ENCODE peak calls at places on chromosome 20, in nine cellular contexts. One of them, this sample, is unnamed.

GRCh38 chr20:49578436-49578835 is 10.5 kb upstream of the PTGIS start:
- DNase-seq in GF-D8: no peak
- DNase-seq in NCI-H2081: no peak
- DNase-seq in activated CD4-positive, alpha-beta T cell treated with anti-CD3 and anti-CD28 coated beads, Interleukin-2, amount 10 ng/mL, durations not matched to agents 7 days and 5 days: no peak
- DNase-seq in GM13976: no peak
- DNase-seq in hippocampal formation: no peak
- DNase-seq in kidney glomerular epithelial cell: no peak
- DNase-seq in lung microvascular endothelial cell: no peak
- DNase-seq in T-helper 1 cell: no peak
- DNase-seq in this sample: no peak

GRCh38 chr20:14093652-14094051 is 98.3 kb downstream of the MACROD2 start:
- DNase-seq in GF-D8: no peak
- DNase-seq in NCI-H2081: peak; percentile 82
- DNase-seq in activated CD4-positive, alpha-beta T cell treated with anti-CD3 and anti-CD28 coated beads, Interleukin-2, amount 10 ng/mL, durations not matched to agents 7 days and 5 days: no peak
- DNase-seq in GM13976: no peak
- DNase-seq in hippocampal formation: no peak
- DNase-seq in kidney glomerular epithelial cell: no peak
- DNase-seq in lung microvascular endothelial cell: no peak
- DNase-seq in T-helper 1 cell: no peak
- DNase-seq in this sample: no peak

GRCh38 chr20:20076297-20077065 is 24.1 kb downstream of the CFAP61 start:
- DNase-seq in GF-D8: no peak
- DNase-seq in NCI-H2081: no peak
- DNase-seq in activated CD4-positive, alpha-beta T cell treated with anti-CD3 and anti-CD28 coated beads, Interleukin-2, amount 10 ng/mL, durations not matched to agents 7 days and 5 days: no peak
- DNase-seq in GM13976: no peak
- DNase-seq in hippocampal formation: peak; percentile 84
- DNase-seq in kidney glomerular epithelial cell: no peak
- DNase-seq in lung microvascular endothelial cell: no peak
- DNase-seq in T-helper 1 cell: no peak
- DNase-seq in this sample: no peak

GRCh38 chr20:62303327-62304226 is 780 bp downstream of the ADRM1 start:
- DNase-seq in GF-D8: no peak
- DNase-seq in NCI-H2081: no peak
- DNase-seq in activated CD4-positive, alpha-beta T cell treated with anti-CD3 and anti-CD28 coated beads, Interleukin-2, amount 10 ng/mL, durations not matched to agents 7 days and 5 days: peak; percentile 15
- DNase-seq in GM13976: peak; percentile 60
- DNase-seq in hippocampal formation: no peak
- DNase-seq in kidney glomerular epithelial cell: peak; percentile 26
- DNase-seq in lung microvascular endothelial cell: peak; percentile 53
- DNase-seq in T-helper 1 cell: no peak
- DNase-seq in this sample: no peak

GRCh38 chr20:44113642-44113945 is 73.4 kb downstream of the JPH2 start:
- DNase-seq in GF-D8: no peak
- DNase-seq in NCI-H2081: no peak
- DNase-seq in activated CD4-positive, alpha-beta T cell treated with anti-CD3 and anti-CD28 coated beads, Interleukin-2, amount 10 ng/mL, durations not matched to agents 7 days and 5 days: no peak
- DNase-seq in GM13976: no peak
- DNase-seq in hippocampal formation: no peak
- DNase-seq in kidney glomerular epithelial cell: no peak
- DNase-seq in lung microvascular endothelial cell: no peak
- DNase-seq in T-helper 1 cell: no peak
- DNase-seq in this sample: no peak

GRCh38 chr20:58623579-58624473 is 27.3 kb upstream of the STX16 start:
- DNase-seq in GF-D8: no peak
- DNase-seq in NCI-H2081: no peak
- DNase-seq in activated CD4-positive, alpha-beta T cell treated with anti-CD3 and anti-CD28 coated beads, Interleukin-2, amount 10 ng/mL, durations not matched to agents 7 days and 5 days: no peak
- DNase-seq in GM13976: no peak
- DNase-seq in hippocampal formation: peak; percentile 28
- DNase-seq in kidney glomerular epithelial cell: peak; percentile 91
- DNase-seq in lung microvascular endothelial cell: peak; percentile 97
- DNase-seq in T-helper 1 cell: no peak
- DNase-seq in this sample: no peak

GRCh38 chr20:46523696-46524328 is 10.5 kb upstream of the ZNF334 start:
- DNase-seq in GF-D8: no peak
- DNase-seq in NCI-H2081: no peak
- DNase-seq in activated CD4-positive, alpha-beta T cell treated with anti-CD3 and anti-CD28 coated beads, Interleukin-2, amount 10 ng/mL, durations not matched to agents 7 days and 5 days: peak; percentile 34
- DNase-seq in GM13976: no peak
- DNase-seq in hippocampal formation: no peak
- DNase-seq in kidney glomerular epithelial cell: no peak
- DNase-seq in lung microvascular endothelial cell: peak; percentile 13
- DNase-seq in T-helper 1 cell: no peak
- DNase-seq in this sample: peak; percentile 33

GRCh38 chr20:38745757-38746156 is 2.5 kb upstream of the ACTR5 start:
- DNase-seq in GF-D8: no peak
- DNase-seq in NCI-H2081: no peak
- DNase-seq in activated CD4-positive, alpha-beta T cell treated with anti-CD3 and anti-CD28 coated beads, Interleukin-2, amount 10 ng/mL, durations not matched to agents 7 days and 5 days: no peak
- DNase-seq in GM13976: no peak
- DNase-seq in hippocampal formation: no peak
- DNase-seq in kidney glomerular epithelial cell: no peak
- DNase-seq in lung microvascular endothelial cell: no peak
- DNase-seq in T-helper 1 cell: no peak
- DNase-seq in this sample: no peak

GRCh38 chr20:37852666-37853065 is 50.3 kb upstream of the VSTM2L start:
- DNase-seq in GF-D8: no peak
- DNase-seq in NCI-H2081: no peak
- DNase-seq in activated CD4-positive, alpha-beta T cell treated with anti-CD3 and anti-CD28 coated beads, Interleukin-2, amount 10 ng/mL, durations not matched to agents 7 days and 5 days: no peak
- DNase-seq in GM13976: no peak
- DNase-seq in hippocampal formation: no peak
- DNase-seq in kidney glomerular epithelial cell: no peak
- DNase-seq in lung microvascular endothelial cell: peak; percentile 7
- DNase-seq in T-helper 1 cell: no peak
- DNase-seq in this sample: no peak

GRCh38 chr20:16821211-16822089 is 73.3 kb downstream of the OTOR start:
- DNase-seq in GF-D8: no peak
- DNase-seq in NCI-H2081: peak; percentile 14
- DNase-seq in activated CD4-positive, alpha-beta T cell treated with anti-CD3 and anti-CD28 coated beads, Interleukin-2, amount 10 ng/mL, durations not matched to agents 7 days and 5 days: peak; percentile 40
- DNase-seq in GM13976: peak; percentile 31
- DNase-seq in hippocampal formation: no peak
- DNase-seq in kidney glomerular epithelial cell: peak; percentile 54
- DNase-seq in lung microvascular endothelial cell: peak; percentile 52
- DNase-seq in T-helper 1 cell: no peak
- DNase-seq in this sample: peak; percentile 32

GRCh38 chr20:59355242-59355641 is 54.8 kb downstream of the EDN3 start:
- DNase-seq in GF-D8: no peak
- DNase-seq in NCI-H2081: no peak
- DNase-seq in activated CD4-positive, alpha-beta T cell treated with anti-CD3 and anti-CD28 coated beads, Interleukin-2, amount 10 ng/mL, durations not matched to agents 7 days and 5 days: no peak
- DNase-seq in GM13976: no peak
- DNase-seq in hippocampal formation: no peak
- DNase-seq in kidney glomerular epithelial cell: no peak
- DNase-seq in lung microvascular endothelial cell: no peak
- DNase-seq in T-helper 1 cell: no peak
- DNase-seq in this sample: no peak

GRCh38 chr20:35833271-35833670 is 61.5 kb downstream of the PHF20 start:
- DNase-seq in GF-D8: no peak
- DNase-seq in NCI-H2081: no peak
- DNase-seq in activated CD4-positive, alpha-beta T cell treated with anti-CD3 and anti-CD28 coated beads, Interleukin-2, amount 10 ng/mL, durations not matched to agents 7 days and 5 days: no peak
- DNase-seq in GM13976: no peak
- DNase-seq in hippocampal formation: no peak
- DNase-seq in kidney glomerular epithelial cell: no peak
- DNase-seq in lung microvascular endothelial cell: no peak
- DNase-seq in T-helper 1 cell: no peak
- DNase-seq in this sample: no peak

GRCh38 chr20:47315339-47315662 is 41.2 kb downstream of the ZMYND8 start:
- DNase-seq in GF-D8: no peak
- DNase-seq in NCI-H2081: no peak
- DNase-seq in activated CD4-positive, alpha-beta T cell treated with anti-CD3 and anti-CD28 coated beads, Interleukin-2, amount 10 ng/mL, durations not matched to agents 7 days and 5 days: no peak
- DNase-seq in GM13976: no peak
- DNase-seq in hippocampal formation: no peak
- DNase-seq in kidney glomerular epithelial cell: no peak
- DNase-seq in lung microvascular endothelial cell: peak; percentile 16
- DNase-seq in T-helper 1 cell: no peak
- DNase-seq in this sample: no peak

GRCh38 chr20:38935285-38935684 is 9.1 kb downstream of the FAM83D start:
- DNase-seq in GF-D8: no peak
- DNase-seq in NCI-H2081: no peak
- DNase-seq in activated CD4-positive, alpha-beta T cell treated with anti-CD3 and anti-CD28 coated beads, Interleukin-2, amount 10 ng/mL, durations not matched to agents 7 days and 5 days: no peak
- DNase-seq in GM13976: no peak
- DNase-seq in hippocampal formation: no peak
- DNase-seq in kidney glomerular epithelial cell: no peak
- DNase-seq in lung microvascular endothelial cell: peak; percentile 32
- DNase-seq in T-helper 1 cell: no peak
- DNase-seq in this sample: no peak

GRCh38 chr20:45320948-45321595 is 13.0 kb upstream of the MATN4 start:
- DNase-seq in GF-D8: peak; percentile 61
- DNase-seq in NCI-H2081: no peak
- DNase-seq in activated CD4-positive, alpha-beta T cell treated with anti-CD3 and anti-CD28 coated beads, Interleukin-2, amount 10 ng/mL, durations not matched to agents 7 days and 5 days: peak; percentile 37
- DNase-seq in GM13976: no peak
- DNase-seq in hippocampal formation: no peak
- DNase-seq in kidney glomerular epithelial cell: no peak
- DNase-seq in lung microvascular endothelial cell: no peak
- DNase-seq in T-helper 1 cell: no peak
- DNase-seq in this sample: no peak

GRCh38 chr20:62636446-62636845 is 5.9 kb upstream of the SLCO4A1 start:
- DNase-seq in GF-D8: no peak
- DNase-seq in NCI-H2081: no peak
- DNase-seq in activated CD4-positive, alpha-beta T cell treated with anti-CD3 and anti-CD28 coated beads, Interleukin-2, amount 10 ng/mL, durations not matched to agents 7 days and 5 days: peak; percentile 44
- DNase-seq in GM13976: no peak
- DNase-seq in hippocampal formation: no peak
- DNase-seq in kidney glomerular epithelial cell: no peak
- DNase-seq in lung microvascular endothelial cell: peak; percentile 38
- DNase-seq in T-helper 1 cell: no peak
- DNase-seq in this sample: no peak

GRCh38 chr20:7379621-7380220 is 560.5 kb downstream of the HAO1 start:
- DNase-seq in GF-D8: no peak
- DNase-seq in NCI-H2081: no peak
- DNase-seq in activated CD4-positive, alpha-beta T cell treated with anti-CD3 and anti-CD28 coated beads, Interleukin-2, amount 10 ng/mL, durations not matched to agents 7 days and 5 days: no peak
- DNase-seq in GM13976: no peak
- DNase-seq in hippocampal formation: no peak
- DNase-seq in kidney glomerular epithelial cell: no peak
- DNase-seq in lung microvascular endothelial cell: no peak
- DNase-seq in T-helper 1 cell: no peak
- DNase-seq in this sample: no peak

This sample was measured in WTC11.